ENCODE peak calls at places on chromosome 22, in four cellular contexts. W is A549, O is cardiac fibroblast, Z is body of pancreas. I is an unnamed sample.

GRCh38 chr22:50293441-50294318 is 13.8 kb downstream of the PLXNB2 start:
- DNase-seq in W (peak), O (peak), Z (peak), I (peak)

GRCh38 chr22:23196165-23196564 is 15.9 kb downstream of the BCR start:
- DNase-seq in W (no peak), O (no peak), Z (no peak), I (no peak)

GRCh38 chr22:18152519-18152918 is 2.5 kb downstream of the USP18 start:
- DNase-seq in W (no peak), O (no peak), Z (no peak), I (peak)

GRCh38 chr22:35452810-35453743 is 53.1 kb downstream of the MCM5 start:
- DNase-seq in W (no peak), O (no peak), Z (no peak), I (no peak)

GRCh38 chr22:24894220-24894975 is 52.1 kb downstream of the LHFPL7 start:
- DNase-seq in W (peak), O (peak), Z (peak), I (no peak)

GRCh38 chr22:22976033-22976922 is 88.7 kb downstream of the IGLL5 start:
- DNase-seq in W (no peak), O (no peak), Z (no peak), I (no peak)

GRCh38 chr22:42172385-42173172 is 42.0 kb upstream of the CYP2D6 start:
- DNase-seq in W (no peak), O (peak), Z (no peak), I (no peak)

GRCh38 chr22:44582016-44582415 is 84.0 kb upstream of the RTL6 start:
- DNase-seq in W (no peak), O (no peak), Z (no peak), I (no peak)

DNA sequence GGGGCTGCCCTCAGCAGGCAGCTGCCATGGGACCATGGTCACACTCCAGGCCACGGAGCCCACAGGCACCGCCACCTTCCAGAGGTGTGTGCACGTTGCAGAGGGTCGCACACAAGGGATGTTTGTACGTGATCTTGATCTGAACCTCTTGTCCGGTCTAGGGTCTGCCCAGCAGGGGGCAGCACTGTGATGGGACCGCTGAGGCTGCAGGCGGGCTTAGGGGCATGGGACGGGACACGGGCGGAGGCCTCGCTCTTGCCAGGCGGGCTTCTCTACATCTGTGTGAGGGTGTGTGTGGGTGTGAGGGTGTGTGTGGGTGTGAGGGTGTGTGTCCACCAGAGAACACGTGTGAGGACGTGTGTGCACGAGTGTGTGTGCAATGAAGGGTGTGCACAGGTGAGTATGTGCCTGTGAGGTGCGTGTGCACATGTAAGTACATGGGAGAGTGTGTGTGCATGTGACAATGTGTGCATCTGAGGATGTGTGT is 52.4 kb downstream of the CACNA1I start:
- DNase-seq in W (peak), O (peak), Z (peak), I (peak)
- TF ChIP-seq CTCF in W (peak), O (peak), Z (peak), I (peak)

GRCh38 chr22:32385681-32386080 is 26.4 kb downstream of the RTCB start:
- DNase-seq in W (no peak), O (no peak), Z (no peak), I (no peak)

GRCh38 chr22:32395107-32395506 is 16.9 kb downstream of the RTCB start:
- DNase-seq in W (no peak), O (no peak), Z (no peak), I (no peak)

DNA sequence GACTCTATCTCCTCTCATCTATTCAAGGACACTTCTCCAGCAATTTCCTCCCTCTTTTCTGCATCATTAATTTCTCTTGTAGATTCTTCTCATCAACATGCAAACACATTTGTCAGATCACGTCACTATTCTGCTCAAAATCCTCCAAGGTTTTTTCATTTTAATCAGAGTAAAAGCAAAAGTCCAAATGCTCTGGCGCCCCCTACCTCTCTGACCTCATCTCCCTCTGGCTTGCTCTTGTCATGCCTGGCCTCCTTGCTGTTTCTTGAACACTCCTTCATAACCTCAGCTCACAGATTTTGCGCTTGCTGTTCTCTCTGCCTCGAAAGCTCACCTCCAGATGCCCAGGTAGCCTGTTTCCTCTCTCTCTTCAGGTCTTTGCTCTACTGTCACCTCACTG is 22.4 kb downstream of the RTCB start:
- DNase-seq in W (peak), O (peak), Z (no peak), I (peak)
- TF ChIP-seq CTCF in W (peak), O (peak), Z (no peak), I (peak)

GRCh38 chr22:29859976-29860766 is 22.1 kb upstream of the ASCC2 start:
- DNase-seq in W (no peak), O (no peak), Z (no peak), I (no peak)

GRCh38 chr22:29856496-29856895 is 18.4 kb upstream of the ASCC2 start:
- DNase-seq in W (no peak), O (no peak), Z (no peak), I (no peak)

GRCh38 chr22:29854432-29854831 is 16.4 kb upstream of the ASCC2 start:
- DNase-seq in W (no peak), O (no peak), Z (no peak), I (no peak)

DNA sequence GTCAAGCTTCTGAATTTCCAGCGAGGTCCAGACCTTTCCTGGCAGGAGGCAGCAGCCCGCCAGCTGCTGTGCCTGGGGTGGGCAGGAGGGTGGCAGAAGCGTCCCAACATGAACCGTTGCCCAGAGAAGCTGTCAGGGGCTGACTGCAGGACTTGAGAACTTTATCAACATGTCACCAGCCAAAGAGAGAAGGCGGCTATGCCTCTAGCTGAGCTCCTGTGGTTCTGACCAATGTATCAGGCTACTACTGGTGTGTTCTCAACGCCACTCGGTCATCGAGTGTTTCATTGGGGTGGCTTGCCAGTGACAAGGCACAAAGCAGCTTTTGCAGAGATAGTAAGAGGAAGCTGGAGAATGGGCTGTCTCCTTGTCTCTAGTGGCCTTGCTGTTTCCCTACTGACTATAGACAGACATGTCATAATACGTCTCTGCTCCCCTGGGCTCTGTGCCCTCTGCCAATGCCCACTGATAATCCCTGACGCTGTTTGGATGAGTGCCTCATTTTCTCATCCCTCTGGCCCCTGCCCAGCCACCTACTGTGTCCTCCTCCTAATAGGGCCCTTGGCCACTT is 17.6 kb upstream of the ASCC2 start:
- DNase-seq in W (no peak), O (no peak), Z (peak), I (no peak)
- TF ChIP-seq CTCF in W (no peak), O (no peak), Z (no peak), I (no peak)

DNA sequence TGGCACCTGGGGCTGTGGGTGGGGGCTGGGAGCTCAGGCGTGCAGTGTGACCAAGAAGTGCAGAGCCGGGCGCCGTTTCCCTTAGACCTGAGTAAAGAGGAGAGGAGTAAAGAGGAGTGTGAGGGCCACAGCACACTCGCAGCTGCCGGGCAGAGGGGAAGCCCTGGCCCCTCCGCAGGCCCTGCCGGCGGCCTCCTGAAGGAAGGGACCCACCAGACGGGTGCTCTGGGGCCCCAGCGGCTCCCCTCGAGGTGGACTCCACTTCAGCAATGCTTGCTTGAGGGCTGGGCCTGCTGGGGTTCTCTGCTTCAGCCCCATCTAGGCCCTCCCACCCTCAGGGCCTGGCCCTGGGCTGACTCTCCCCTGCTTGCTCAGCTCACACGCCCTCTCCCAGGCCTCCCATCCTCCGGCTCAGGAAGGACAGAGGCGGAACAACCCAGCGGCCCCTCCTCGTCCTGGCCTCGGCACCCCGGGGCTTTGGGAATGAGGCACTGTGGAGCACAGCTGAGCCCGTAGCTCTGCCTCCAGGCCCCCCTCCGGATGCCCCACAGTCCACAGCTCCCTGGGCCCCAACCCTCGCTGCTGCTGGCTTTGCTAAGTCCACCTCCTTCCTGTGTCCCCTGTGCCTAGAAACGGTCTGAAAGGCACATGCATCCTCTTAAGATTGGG is 1198.6 kb downstream of the BRD1 start:
- DNase-seq in W (no peak), O (no peak), Z (no peak), I (no peak)
- TF ChIP-seq CTCF in W (no peak), O (no peak), Z (no peak), I (no peak)

GRCh38 chr22:47054231-47055072 is 292.0 kb downstream of the TBC1D22A start:
- DNase-seq in W (no peak), O (no peak), Z (no peak), I (no peak)
- TF ChIP-seq CTCF in W (no peak), O (no peak), Z (no peak), I (no peak)

GRCh38 chr22:16608931-16609330 is 16.3 kb upstream of the CCT8L2 start:
- DNase-seq in W (no peak), O (no peak), Z (no peak), I (no peak)
- TF ChIP-seq CTCF in W (no peak), O (no peak), Z (no peak), I (no peak)

DNA sequence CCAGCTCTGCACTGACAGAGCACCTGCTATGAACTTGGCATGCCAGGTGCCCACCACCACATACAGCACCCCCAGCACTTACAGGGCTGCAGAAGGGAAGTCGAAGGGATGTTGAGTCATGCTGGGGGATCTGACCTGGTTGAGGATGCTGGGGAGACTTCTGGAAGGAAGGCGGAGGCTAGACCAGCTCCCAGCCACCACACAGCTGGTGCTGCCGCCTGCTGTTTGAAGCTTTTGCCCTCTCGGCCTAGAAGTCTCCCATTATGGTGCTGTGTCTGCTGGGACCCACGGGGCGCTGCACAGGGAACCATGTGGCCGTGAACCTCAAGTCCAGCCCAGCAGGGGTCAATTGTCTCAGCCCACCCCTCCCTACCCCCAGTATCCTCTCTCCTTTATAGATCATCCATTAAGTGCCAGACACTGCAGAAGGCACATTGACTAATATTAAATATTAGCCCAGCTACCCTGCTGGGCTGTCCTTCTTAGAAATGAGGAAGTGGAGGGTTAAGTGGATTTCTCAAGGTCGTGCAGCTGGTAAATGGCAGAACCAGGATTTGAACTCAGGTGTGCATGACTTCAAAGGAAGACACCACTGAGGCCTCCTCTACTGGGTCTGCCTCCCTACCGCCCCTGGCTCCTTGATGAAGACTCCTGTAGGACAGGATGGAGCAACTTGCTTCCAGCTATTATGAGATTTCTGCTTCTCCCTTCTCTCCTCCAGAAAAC is 49.7 kb downstream of the CYTH4 start:
- DNase-seq in W (peak), O (no peak), Z (no peak), I (no peak)
- TF ChIP-seq CTCF in W (peak), O (peak), Z (no peak), I (no peak)

GRCh38 chr22:31139866-31140716 is at the start of gene PLA2G3:
- DNase-seq in W (no peak), O (peak), Z (peak), I (no peak)
- TF ChIP-seq CTCF in W (no peak), O (peak), Z (no peak), I (no peak)

I was measured in activated CD8-positive, alpha-beta T cell treated with anti-CD3 and anti-CD28 coated beads for 36 hours.